ENCODE peak calls at places on chromosomes 6 and 20, in six cellular contexts. One of them, this sample, is unnamed.

GRCh38 chr6:30548375-30548774 is 7.9 kb downstream of the GNL1 start:
- DNase-seq in CD8-positive, alpha-beta T cell: no peak
- DNase-seq in activated naive CD4-positive, alpha-beta T cell treated with anti-CD3 and anti-CD28 coated beads, Interleukin-2, amount 50 U/mL, for 16 hours: no peak
- DNase-seq in GM06990: no peak
- DNase-seq in anterior cingulate cortex: no peak
- DNase-seq in occipital lobe: no peak
- DNase-seq in this sample: no peak

GRCh38 chr6:158219229-158219628 is 51.1 kb downstream of the GTF2H5 start:
- DNase-seq in activated naive CD4-positive, alpha-beta T cell treated with anti-CD3 and anti-CD28 coated beads, Interleukin-2, amount 50 U/mL, for 16 hours: no peak
- DNase-seq in CD8-positive, alpha-beta T cell: no peak
- DNase-seq in occipital lobe: no peak
- DNase-seq in GM06990: no peak
- DNase-seq in anterior cingulate cortex: no peak
- DNase-seq in this sample: no peak

GRCh38 chr6:10322991-10323390 is 91.9 kb downstream of the TFAP2A start:
- DNase-seq in activated naive CD4-positive, alpha-beta T cell treated with anti-CD3 and anti-CD28 coated beads, Interleukin-2, amount 50 U/mL, for 16 hours: no peak
- DNase-seq in GM06990: no peak
- DNase-seq in occipital lobe: no peak
- DNase-seq in anterior cingulate cortex: no peak
- DNase-seq in CD8-positive, alpha-beta T cell: no peak
- DNase-seq in this sample: no peak

GRCh38 chr20:10762216-10762615 is 88.4 kb upstream of the JAG1 start:
- DNase-seq in occipital lobe: no peak
- DNase-seq in GM06990: no peak
- DNase-seq in CD8-positive, alpha-beta T cell: no peak
- DNase-seq in activated naive CD4-positive, alpha-beta T cell treated with anti-CD3 and anti-CD28 coated beads, Interleukin-2, amount 50 U/mL, for 16 hours: no peak
- DNase-seq in anterior cingulate cortex: no peak
- DNase-seq in this sample: no peak

GRCh38 chr6:89260832-89261231 is 43.7 kb upstream of the GABRR1 start:
- DNase-seq in GM06990: no peak
- DNase-seq in activated naive CD4-positive, alpha-beta T cell treated with anti-CD3 and anti-CD28 coated beads, Interleukin-2, amount 50 U/mL, for 16 hours: no peak
- DNase-seq in anterior cingulate cortex: no peak
- DNase-seq in occipital lobe: no peak
- DNase-seq in CD8-positive, alpha-beta T cell: no peak
- DNase-seq in this sample: no peak

GRCh38 chr20:16020971-16021370 is 552.3 kb downstream of the KIF16B start:
- DNase-seq in GM06990: no peak
- DNase-seq in activated naive CD4-positive, alpha-beta T cell treated with anti-CD3 and anti-CD28 coated beads, Interleukin-2, amount 50 U/mL, for 16 hours: no peak
- DNase-seq in anterior cingulate cortex: no peak
- DNase-seq in CD8-positive, alpha-beta T cell: no peak
- DNase-seq in occipital lobe: no peak
- DNase-seq in this sample: peak; percentile 2

GRCh38 chr6:158408552-158409130 is 96.4 kb downstream of the TULP4 start:
- DNase-seq in anterior cingulate cortex: peak; percentile 15
- DNase-seq in occipital lobe: peak; percentile 22
- DNase-seq in activated naive CD4-positive, alpha-beta T cell treated with anti-CD3 and anti-CD28 coated beads, Interleukin-2, amount 50 U/mL, for 16 hours: no peak
- DNase-seq in CD8-positive, alpha-beta T cell: no peak
- DNase-seq in GM06990: no peak
- DNase-seq in this sample: no peak

GRCh38 chr6:27865952-27866369 is 46.2 kb downstream of the OR2B2 start:
- DNase-seq in occipital lobe: no peak
- DNase-seq in GM06990: peak; percentile 86
- DNase-seq in CD8-positive, alpha-beta T cell: peak; percentile 35
- DNase-seq in activated naive CD4-positive, alpha-beta T cell treated with anti-CD3 and anti-CD28 coated beads, Interleukin-2, amount 50 U/mL, for 16 hours: no peak
- DNase-seq in anterior cingulate cortex: no peak
- DNase-seq in this sample: no peak

GRCh38 chr6:131914234-131914633 is 36.9 kb downstream of the CCN2 start:
- DNase-seq in CD8-positive, alpha-beta T cell: no peak
- DNase-seq in activated naive CD4-positive, alpha-beta T cell treated with anti-CD3 and anti-CD28 coated beads, Interleukin-2, amount 50 U/mL, for 16 hours: no peak
- DNase-seq in occipital lobe: no peak
- DNase-seq in GM06990: no peak
- DNase-seq in anterior cingulate cortex: no peak
- DNase-seq in this sample: no peak

GRCh38 chr6:37838209-37838921 is 18.8 kb downstream of the ZFAND3 start:
- DNase-seq in occipital lobe: no peak
- DNase-seq in GM06990: no peak
- DNase-seq in CD8-positive, alpha-beta T cell: no peak
- DNase-seq in anterior cingulate cortex: no peak
- DNase-seq in activated naive CD4-positive, alpha-beta T cell treated with anti-CD3 and anti-CD28 coated beads, Interleukin-2, amount 50 U/mL, for 16 hours: no peak
- DNase-seq in this sample: no peak

GRCh38 chr6:105320766-105321165 is 82.1 kb downstream of the PREP start:
- DNase-seq in activated naive CD4-positive, alpha-beta T cell treated with anti-CD3 and anti-CD28 coated beads, Interleukin-2, amount 50 U/mL, for 16 hours: no peak
- DNase-seq in occipital lobe: no peak
- DNase-seq in anterior cingulate cortex: no peak
- DNase-seq in GM06990: no peak
- DNase-seq in CD8-positive, alpha-beta T cell: no peak
- DNase-seq in this sample: no peak

This sample was measured in PC-9.